ENCODE peak calls at places on chromosomes 3 and 15, in six cellular contexts. One of them, this sample, is unnamed.

GRCh38 chr15:84824260-84824690 is 7.1 kb downstream of the ALPK3 start:
- DNase-seq in HCT116: no peak
- DNase-seq in H1: no peak
- DNase-seq in K562: no peak
- DNase-seq in HepG2: peak
- DNase-seq in GM12878: no peak
- DNase-seq in this sample: no peak

GRCh38 chr15:50758712-50759205 is 6.7 kb downstream of the SPPL2A start:
- DNase-seq in HCT116: no peak
- DNase-seq in H1: no peak
- DNase-seq in K562: no peak
- DNase-seq in HepG2: no peak
- DNase-seq in GM12878: no peak
- DNase-seq in this sample: no peak

GRCh38 chr3:149382091-149382467 is 4.6 kb upstream of the TM4SF1 start:
- DNase-seq in HCT116: no peak
- DNase-seq in H1: no peak
- DNase-seq in K562: no peak
- DNase-seq in HepG2: no peak
- DNase-seq in GM12878: no peak
- DNase-seq in this sample: no peak

GRCh38 chr3:105553851-105554250 is 187.1 kb downstream of the ALCAM start:
- DNase-seq in HCT116: no peak
- DNase-seq in H1: no peak
- DNase-seq in K562: no peak
- DNase-seq in HepG2: no peak
- DNase-seq in GM12878: no peak
- DNase-seq in this sample: no peak

GRCh38 chr3:128823008-128823407 is 56.4 kb upstream of the ACAD9 start:
- DNase-seq in HCT116: no peak
- DNase-seq in H1: no peak
- DNase-seq in K562: no peak
- DNase-seq in HepG2: no peak
- DNase-seq in GM12878: no peak
- DNase-seq in this sample: no peak

GRCh38 chr3:109874900-109875735 is 537.8 kb upstream of the DPPA4 start:
- DNase-seq in HCT116: no peak
- DNase-seq in H1: no peak
- DNase-seq in K562: no peak
- DNase-seq in HepG2: no peak
- DNase-seq in GM12878: no peak
- DNase-seq in this sample: no peak

GRCh38 chr15:91521996-91522395 is 331.5 kb upstream of the SLCO3A1 start:
- DNase-seq in HCT116: no peak
- DNase-seq in H1: no peak
- DNase-seq in K562: no peak
- DNase-seq in HepG2: no peak
- DNase-seq in GM12878: no peak
- DNase-seq in this sample: no peak

GRCh38 chr3:14241716-14242115 is 63.1 kb downstream of the LSM3 start:
- DNase-seq in HCT116: no peak
- DNase-seq in H1: no peak
- DNase-seq in K562: no peak
- DNase-seq in HepG2: no peak
- DNase-seq in GM12878: no peak
- DNase-seq in this sample: no peak

GRCh38 chr3:99499235-99499798 is 139.1 kb upstream of the COL8A1 start:
- DNase-seq in HCT116: peak
- DNase-seq in H1: no peak
- DNase-seq in K562: peak
- DNase-seq in HepG2: peak
- DNase-seq in GM12878: peak
- DNase-seq in this sample: peak

GRCh38 chr15:66042624-66043023 is 173.3 kb downstream of the RAB11A start:
- DNase-seq in HCT116: no peak
- DNase-seq in H1: peak
- DNase-seq in K562: no peak
- DNase-seq in HepG2: no peak
- DNase-seq in GM12878: no peak
- DNase-seq in this sample: peak

GRCh38 chr3:189276481-189277190 is 104.9 kb downstream of the TPRG1 start:
- DNase-seq in HCT116: no peak
- DNase-seq in H1: no peak
- DNase-seq in K562: no peak
- DNase-seq in HepG2: no peak
- DNase-seq in GM12878: no peak
- DNase-seq in this sample: no peak

GRCh38 chr3:45957606-45958005 is 14.3 kb downstream of the CXCR6 start:
- DNase-seq in HCT116: no peak
- DNase-seq in H1: no peak
- DNase-seq in K562: no peak
- DNase-seq in HepG2: no peak
- DNase-seq in GM12878: no peak
- DNase-seq in this sample: no peak

GRCh38 chr3:13013994-13014754 is 59.1 kb downstream of the IQSEC1 start:
- DNase-seq in HCT116: no peak
- DNase-seq in H1: no peak
- DNase-seq in K562: no peak
- DNase-seq in HepG2: no peak
- DNase-seq in GM12878: no peak
- DNase-seq in this sample: no peak

GRCh38 chr15:54803987-54804386 is 392.8 kb downstream of the RSL24D1 start:
- DNase-seq in HCT116: no peak
- DNase-seq in H1: no peak
- DNase-seq in K562: no peak
- DNase-seq in HepG2: no peak
- DNase-seq in GM12878: no peak
- DNase-seq in this sample: no peak

GRCh38 chr15:98650871-98651481 is 2.6 kb downstream of the IGF1R start:
- DNase-seq in HCT116: no peak
- DNase-seq in H1: no peak
- DNase-seq in K562: no peak
- DNase-seq in HepG2: no peak
- DNase-seq in GM12878: no peak
- DNase-seq in this sample: no peak

GRCh38 chr15:95259513-95259912 is 1028.2 kb downstream of the MCTP2 start:
- DNase-seq in HCT116: peak
- DNase-seq in H1: peak
- DNase-seq in K562: peak
- DNase-seq in HepG2: peak
- DNase-seq in GM12878: peak
- DNase-seq in this sample: peak

GRCh38 chr3:140715035-140715434 is 37.2 kb downstream of the TRIM42 start:
- DNase-seq in HCT116: no peak
- DNase-seq in H1: no peak
- DNase-seq in K562: no peak
- DNase-seq in HepG2: no peak
- DNase-seq in GM12878: no peak
- DNase-seq in this sample: no peak

GRCh38 chr15:57861039-57861638 is 154.6 kb downstream of the POLR2M start:
- DNase-seq in HCT116: peak
- DNase-seq in H1: no peak
- DNase-seq in K562: peak
- DNase-seq in HepG2: peak
- DNase-seq in GM12878: peak
- DNase-seq in this sample: peak

GRCh38 chr15:26294062-26294689 is 431.0 kb upstream of the ATP10A start:
- DNase-seq in HCT116: no peak
- DNase-seq in H1: peak
- DNase-seq in K562: no peak
- DNase-seq in HepG2: no peak
- DNase-seq in GM12878: no peak
- DNase-seq in this sample: peak

GRCh38 chr3:71421820-71422566 is 161.5 kb downstream of the FOXP1 start:
- DNase-seq in HCT116: no peak
- DNase-seq in H1: no peak
- DNase-seq in K562: no peak
- DNase-seq in HepG2: no peak
- DNase-seq in GM12878: peak
- DNase-seq in this sample: no peak

GRCh38 chr3:104598848-104599501 is 767.7 kb upstream of the ALCAM start:
- DNase-seq in HCT116: no peak
- DNase-seq in H1: no peak
- DNase-seq in K562: no peak
- DNase-seq in HepG2: no peak
- DNase-seq in GM12878: no peak
- DNase-seq in this sample: no peak

GRCh38 chr15:49370782-49371181 is 52.3 kb upstream of the FGF7 start:
- DNase-seq in HCT116: peak
- DNase-seq in H1: no peak
- DNase-seq in K562: no peak
- DNase-seq in HepG2: no peak
- DNase-seq in GM12878: no peak
- DNase-seq in this sample: no peak

GRCh38 chr3:115161866-115162265 is 14.8 kb upstream of the ZBTB20 start:
- DNase-seq in HCT116: no peak
- DNase-seq in H1: no peak
- DNase-seq in K562: no peak
- DNase-seq in HepG2: no peak
- DNase-seq in GM12878: no peak
- DNase-seq in this sample: no peak

GRCh38 chr3:156211583-156211982 is 91.2 kb downstream of the KCNAB1 start:
- DNase-seq in HCT116: no peak
- DNase-seq in H1: no peak
- DNase-seq in K562: no peak
- DNase-seq in HepG2: no peak
- DNase-seq in GM12878: no peak
- DNase-seq in this sample: no peak

GRCh38 chr3:128841926-128842920 is 37.2 kb upstream of the ACAD9 start:
- DNase-seq in HCT116: no peak
- DNase-seq in H1: no peak
- DNase-seq in K562: no peak
- DNase-seq in HepG2: no peak
- DNase-seq in GM12878: no peak
- DNase-seq in this sample: no peak

GRCh38 chr3:142595951-142596725 is at the start of gene PLS1:
- DNase-seq in HCT116: peak
- DNase-seq in H1: peak
- DNase-seq in K562: peak
- DNase-seq in HepG2: peak
- DNase-seq in GM12878: peak
- DNase-seq in this sample: peak
- H3K9ac ChIP-seq in HCT116: peak
- H3K9ac ChIP-seq in H1: peak
- H3K9ac ChIP-seq in K562: peak
- H3K9ac ChIP-seq in HepG2: peak
- H3K9ac ChIP-seq in GM12878: peak
- H3K9ac ChIP-seq in this sample: peak

GRCh38 chr15:62209322-62209721 is 44.2 kb upstream of the C2CD4B start:
- DNase-seq in HCT116: no peak
- DNase-seq in H1: no peak
- DNase-seq in K562: no peak
- DNase-seq in HepG2: no peak
- DNase-seq in GM12878: no peak
- DNase-seq in this sample: no peak
- TF ChIP-seq ZNF274 in HCT116: no peak
- TF ChIP-seq ZNF274 in H1: no peak
- TF ChIP-seq ZNF274 in K562: no peak
- TF ChIP-seq ZNF274 in HepG2: no peak
- TF ChIP-seq ZNF274 in GM12878: no peak
- TF ChIP-seq ZNF274 in this sample: no peak

GRCh38 chr15:25176991-25177954 is 222.5 kb downstream of the SNRPN start:
- DNase-seq in HCT116: no peak
- DNase-seq in H1: peak
- DNase-seq in K562: no peak
- DNase-seq in HepG2: no peak
- DNase-seq in GM12878: no peak
- DNase-seq in this sample: no peak
- H3K4me3 ChIP-seq in HCT116: no peak
- H3K4me3 ChIP-seq in H1: no peak
- H3K4me3 ChIP-seq in K562: no peak
- H3K4me3 ChIP-seq in HepG2: no peak
- H3K4me3 ChIP-seq in GM12878: no peak
- H3K4me3 ChIP-seq in this sample: no peak

DNA sequence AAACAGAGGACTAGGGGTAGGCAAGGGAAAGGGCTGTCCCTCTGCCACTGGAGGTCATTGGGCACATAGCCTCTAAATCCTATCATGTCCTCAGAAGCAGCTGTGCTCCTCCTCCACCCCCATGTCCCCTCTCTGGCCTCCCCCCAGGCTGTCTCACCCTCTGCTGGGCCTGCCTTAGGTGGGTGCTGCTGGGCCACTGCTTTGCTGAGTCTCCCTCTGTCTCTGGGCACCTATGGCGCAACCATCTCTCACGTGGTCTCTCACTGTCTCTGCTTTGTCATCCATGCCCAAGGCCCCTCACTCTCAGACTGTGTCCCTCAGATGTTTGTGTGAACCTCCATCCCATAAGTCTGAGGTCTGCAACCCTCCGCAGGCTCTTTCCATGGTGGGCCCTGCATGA is 35.0 kb upstream of the IQCF6 start:
- DNase-seq in HCT116: no peak
- DNase-seq in H1: no peak
- DNase-seq in K562: no peak
- DNase-seq in HepG2: no peak
- DNase-seq in GM12878: no peak
- DNase-seq in this sample: no peak
- H3K9ac ChIP-seq in HCT116: no peak
- H3K9ac ChIP-seq in H1: no peak
- H3K9ac ChIP-seq in K562: no peak
- H3K9ac ChIP-seq in HepG2: no peak
- H3K9ac ChIP-seq in GM12878: no peak
- H3K9ac ChIP-seq in this sample: no peak

This sample was measured in NT2/D1.